ENCODE peak calls at places on chromosomes 2 and 18, in six cellular contexts. M is SK-N-SH, Q is HepG2, D is NT2/D1, S is K562, I is HCT116. X is an unnamed sample.

GRCh38 chr2:224381913-224382647 is 19.8 kb downstream of the FAM124B start:
- DNase-seq in M (no peak), Q (no peak), D (no peak), S (no peak), I (no peak), X (no peak)

GRCh38 chr2:11421863-11422490 is 44.0 kb downstream of the E2F6 start:
- DNase-seq in M (no peak), Q (peak), D (no peak), S (no peak), I (no peak), X (no peak)

GRCh38 chr2:111119004-111119846 is 1.5 kb upstream of the BCL2L11 start:
- DNase-seq in M (no peak), Q (no peak), D (no peak), S (no peak), I (no peak), X (no peak)

GRCh38 chr2:224894356-224894755 is 147.9 kb downstream of the DOCK10 start:
- DNase-seq in M (no peak), Q (no peak), D (no peak), S (no peak), I (no peak), X (no peak)

GRCh38 chr2:23579674-23580073 is 194.7 kb downstream of the KLHL29 start:
- DNase-seq in M (no peak), Q (no peak), D (no peak), S (no peak), I (no peak), X (no peak)

GRCh38 chr18:62165583-62165982 is 21.3 kb downstream of the PIGN start:
- DNase-seq in M (no peak), Q (no peak), D (no peak), S (no peak), I (no peak), X (no peak)

GRCh38 chr2:166609183-166609959 is 115.3 kb upstream of the SCN7A start:
- DNase-seq in M (no peak), Q (peak), D (peak), S (no peak), I (no peak), X (no peak)

GRCh38 chr2:162840598-162841246 is 2.2 kb upstream of the KCNH7 start:
- DNase-seq in M (no peak), Q (peak), D (peak), S (peak), I (peak), X (peak)

GRCh38 chr2:142834003-142834402 is 43.5 kb upstream of the KYNU start:
- DNase-seq in M (no peak), Q (no peak), D (no peak), S (no peak), I (no peak), X (no peak)

GRCh38 chr2:10043906-10044601 is 704 bp downstream of the KLF11 start:
- DNase-seq in M (peak), Q (peak), D (peak), S (peak), I (peak), X (no peak)

GRCh38 chr18:50138181-50139064 is 56.5 kb downstream of the MYO5B start:
- DNase-seq in M (no peak), Q (no peak), D (no peak), S (no peak), I (no peak), X (no peak)

GRCh38 chr18:5295231-5295920 is at the start of gene ZBTB14:
- DNase-seq in M (peak), Q (peak), D (peak), S (peak), I (no peak), X (peak)

GRCh38 chr2:196277002-196277401 is 105.6 kb upstream of the STK17B start:
- DNase-seq in M (no peak), Q (no peak), D (no peak), S (peak), I (no peak), X (no peak)

GRCh38 chr18:48905541-48905940 is 45.2 kb downstream of the SMAD7 start:
- DNase-seq in M (no peak), Q (no peak), D (no peak), S (no peak), I (no peak), X (no peak)

GRCh38 chr2:112811841-112812306 is 24.7 kb downstream of the IL1B start:
- DNase-seq in M (no peak), Q (peak), D (no peak), S (no peak), I (no peak), X (no peak)

GRCh38 chr18:52451252-52451651 is 111.3 kb downstream of the DCC start:
- DNase-seq in M (no peak), Q (no peak), D (no peak), S (no peak), I (no peak), X (no peak)

GRCh38 chr18:3824101-3824500 is 374.1 kb downstream of the TGIF1 start:
- DNase-seq in M (no peak), Q (no peak), D (no peak), S (no peak), I (no peak), X (no peak)

GRCh38 chr2:188385857-188386256 is 94.2 kb downstream of the GULP1 start:
- DNase-seq in M (no peak), Q (no peak), D (no peak), S (no peak), I (no peak), X (no peak)

GRCh38 chr2:225002039-225002655 is 40.1 kb downstream of the DOCK10 start:
- DNase-seq in M (peak), Q (peak), D (peak), S (peak), I (peak), X (no peak)

GRCh38 chr2:27723372-27724144 is 48.0 kb upstream of the MRPL33 start:
- DNase-seq in M (peak), Q (peak), D (peak), S (peak), I (peak), X (peak)

GRCh38 chr2:166560022-166560421 is 66.0 kb upstream of the SCN7A start:
- DNase-seq in M (no peak), Q (no peak), D (no peak), S (no peak), I (no peak), X (no peak)

GRCh38 chr2:129779783-129780182 is 199.7 kb upstream of the RAB6C start:
- DNase-seq in M (no peak), Q (no peak), D (no peak), S (no peak), I (no peak), X (no peak)

GRCh38 chr2:68318686-68319396 is 908 bp downstream of the CNRIP1 start:
- DNase-seq in M (peak), Q (no peak), D (no peak), S (no peak), I (no peak), X (no peak)

GRCh38 chr2:119117891-119118882 is 40.4 kb downstream of the C1QL2 start:
- DNase-seq in M (no peak), Q (no peak), D (no peak), S (no peak), I (no peak), X (peak)

GRCh38 chr18:59885579-59886163 is 14.1 kb upstream of the PMAIP1 start:
- DNase-seq in M (no peak), Q (no peak), D (no peak), S (no peak), I (no peak), X (no peak)

GRCh38 chr18:78021196-78021595 is 771.5 kb downstream of the GALR1 start:
- DNase-seq in M (no peak), Q (no peak), D (no peak), S (no peak), I (no peak), X (no peak)

GRCh38 chr2:20093263-20094141 is 42.1 kb upstream of the LAPTM4A start:
- DNase-seq in M (peak), Q (peak), D (peak), S (no peak), I (peak), X (peak)

GRCh38 chr2:6264198-6264597 is 572.0 kb downstream of the SOX11 start:
- DNase-seq in M (no peak), Q (no peak), D (no peak), S (no peak), I (no peak), X (no peak)

GRCh38 chr2:195425328-195425727 is 231.7 kb upstream of the SLC39A10 start:
- DNase-seq in M (no peak), Q (no peak), D (no peak), S (no peak), I (no peak), X (no peak)

DNA sequence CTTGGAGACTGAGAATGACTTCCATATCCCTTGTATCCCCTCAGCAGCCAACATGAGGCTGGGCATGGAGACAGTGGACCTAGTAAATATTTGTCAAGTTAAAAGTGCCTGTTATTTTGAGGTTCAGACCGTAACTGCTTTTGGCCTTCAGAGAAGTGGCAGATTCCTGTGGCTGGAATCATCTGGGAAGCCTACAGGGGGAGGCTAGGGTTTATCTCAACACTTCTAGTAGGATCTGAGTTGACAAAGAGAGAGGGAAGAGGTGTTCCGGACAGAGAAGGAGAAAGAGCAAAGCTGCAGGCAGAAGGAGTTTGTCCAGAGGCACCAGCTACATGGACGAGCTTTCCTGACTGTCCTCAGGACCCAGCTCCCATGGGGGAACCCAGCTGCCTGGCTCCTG is 27.0 kb downstream of the SLC14A2 start:
- DNase-seq in M (no peak), Q (no peak), D (no peak), S (no peak), I (no peak), X (no peak)
- TF ChIP-seq YY1 in M (no peak), Q (no peak), D (no peak), S (no peak), I (no peak), X (no peak)

DNA sequence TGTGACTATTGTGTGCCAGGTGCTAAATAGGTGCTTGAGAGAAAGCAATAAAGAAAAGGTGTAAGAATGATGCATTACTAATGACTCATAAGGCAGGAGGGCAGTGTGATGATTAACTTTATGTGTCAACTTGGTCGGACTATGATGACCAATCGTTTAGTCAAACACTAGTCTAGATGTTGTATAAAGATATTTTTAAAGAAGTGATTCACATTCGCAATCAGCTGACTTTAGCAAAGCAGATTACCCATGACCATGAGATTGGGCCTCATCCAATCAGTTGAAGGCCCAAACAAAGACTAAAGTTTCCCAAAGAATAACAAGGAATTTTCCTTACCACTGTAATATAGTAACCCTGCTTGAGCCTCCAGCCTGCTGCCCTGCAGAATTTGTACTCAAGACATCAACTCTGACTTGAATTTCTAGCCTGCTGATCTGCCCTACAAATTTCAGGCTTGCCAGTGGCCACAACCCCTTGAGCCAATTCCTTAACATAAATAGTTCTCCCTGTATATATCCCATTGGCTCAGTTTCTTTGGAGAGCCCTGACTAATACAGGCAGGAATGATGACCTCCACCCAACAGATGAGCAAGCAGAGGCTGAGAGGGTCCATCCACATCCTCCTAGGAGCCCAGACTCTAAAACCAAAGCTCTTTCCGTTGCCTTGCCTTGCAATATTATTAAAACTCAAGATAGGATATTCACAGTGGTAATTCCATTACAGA is 132.6 kb downstream of the ACTR3 start:
- DNase-seq in M (no peak), Q (peak), D (no peak), S (no peak), I (peak), X (no peak)
- TF ChIP-seq YY1 in M (no peak), Q (no peak), D (no peak), S (no peak), I (no peak), X (no peak)

DNA sequence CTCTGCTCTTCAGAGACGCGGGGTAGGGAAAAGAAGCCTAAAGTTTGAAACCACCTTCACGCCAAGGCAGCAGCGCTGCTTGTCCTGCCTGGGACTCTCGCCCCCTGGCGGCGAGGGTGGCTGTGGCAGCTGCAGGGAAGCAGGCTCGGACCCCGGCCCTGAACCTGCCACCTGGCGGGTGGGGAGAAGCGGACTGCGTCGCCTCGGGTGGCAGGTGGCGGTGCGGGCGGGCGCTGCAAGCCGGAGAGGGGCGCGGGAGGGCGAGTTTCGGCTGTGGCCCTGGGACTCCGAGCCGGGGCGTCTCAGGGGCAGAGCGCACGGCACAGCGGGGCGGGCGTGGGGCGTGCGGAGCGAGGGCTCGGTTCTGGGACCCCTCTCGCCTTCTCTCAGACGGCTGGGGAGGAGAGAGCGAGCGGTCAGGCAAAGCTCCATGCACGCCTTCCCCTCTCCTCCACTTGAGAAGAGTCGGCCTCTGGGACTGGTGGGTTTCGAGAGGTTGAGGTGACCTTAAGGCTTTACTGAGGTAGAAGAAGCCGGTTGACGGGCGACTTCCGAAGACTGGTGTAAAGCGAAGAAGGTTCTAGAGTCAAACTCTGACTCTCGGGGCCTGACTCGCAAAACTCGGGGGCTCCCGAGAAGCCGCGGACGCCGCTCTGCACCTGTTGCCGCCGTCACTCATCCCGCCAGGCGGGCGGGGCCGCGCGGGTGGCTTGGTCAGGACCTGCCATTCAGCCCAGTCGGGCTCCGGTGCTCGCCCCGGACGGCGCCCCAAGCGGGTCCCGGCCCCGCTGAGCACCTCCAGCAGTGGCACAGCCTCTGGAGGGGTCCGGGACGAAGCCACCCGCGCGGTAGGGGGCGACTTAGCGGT is 1.1 kb upstream of the BOLL start:
- DNase-seq in M (peak), Q (no peak), D (peak), S (no peak), I (no peak), X (peak)
- TF ChIP-seq YY1 in M (no peak), Q (no peak), D (no peak), S (no peak), I (no peak), X (peak)

GRCh38 chr2:57880967-57881366 is 165.6 kb upstream of the VRK2 start:
- DNase-seq in M (no peak), Q (no peak), D (no peak), S (no peak), I (no peak), X (no peak)

GRCh38 chr2:57877811-57878572 is 168.6 kb upstream of the VRK2 start:
- DNase-seq in M (no peak), Q (no peak), D (no peak), S (no peak), I (no peak), X (no peak)

GRCh38 chr2:57878573-57878910 is 168.1 kb upstream of the VRK2 start:
- DNase-seq in M (no peak), Q (no peak), D (no peak), S (no peak), I (no peak), X (no peak)

GRCh38 chr2:57881998-57882884 is 164.4 kb upstream of the VRK2 start:
- DNase-seq in M (no peak), Q (peak), D (no peak), S (no peak), I (peak), X (no peak)

GRCh38 chr2:57880446-57880845 is 166.2 kb upstream of the VRK2 start:
- DNase-seq in M (no peak), Q (no peak), D (no peak), S (no peak), I (no peak), X (no peak)
- TF ChIP-seq YY1 in M (no peak), Q (no peak), D (no peak), S (no peak), I (no peak), X (no peak)

GRCh38 chr2:53819627-53820026 is 32.8 kb downstream of the ERLEC1 start:
- DNase-seq in M (no peak), Q (no peak), D (no peak), S (no peak), I (no peak), X (no peak)

GRCh38 chr2:53818854-53819435 is 32.1 kb downstream of the ERLEC1 start:
- DNase-seq in M (no peak), Q (no peak), D (no peak), S (no peak), I (no peak), X (no peak)

GRCh38 chr2:53821810-53822209 is 35.0 kb downstream of the ERLEC1 start:
- DNase-seq in M (no peak), Q (no peak), D (no peak), S (no peak), I (no peak), X (no peak)

GRCh38 chr2:53820711-53821110 is 33.9 kb downstream of the ERLEC1 start:
- DNase-seq in M (no peak), Q (no peak), D (no peak), S (no peak), I (no peak), X (no peak)

DNA sequence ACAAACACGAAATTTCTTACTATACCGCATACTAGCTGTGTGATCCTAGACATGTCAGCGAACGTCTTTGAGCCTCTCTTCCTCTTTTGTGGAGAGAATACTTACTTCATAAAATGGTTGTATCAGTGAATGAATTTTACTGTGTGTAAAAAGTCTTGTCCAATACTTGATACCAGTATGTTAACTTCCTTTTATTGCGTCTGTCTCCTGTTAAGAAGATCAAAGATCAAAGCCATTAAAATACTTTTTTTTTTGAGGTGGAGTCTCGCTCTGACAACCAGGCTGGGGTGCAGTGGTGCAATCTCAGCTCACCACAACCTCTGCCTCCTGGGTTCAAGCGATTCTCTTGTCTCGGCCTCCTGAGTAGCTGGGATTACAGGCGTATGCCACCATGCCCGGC is 33.2 kb downstream of the ERLEC1 start:
- DNase-seq in M (no peak), Q (no peak), D (no peak), S (no peak), I (no peak), X (no peak)
- TF ChIP-seq YY1 in M (no peak), Q (no peak), D (no peak), S (no peak), I (no peak), X (no peak)

GRCh38 chr2:202355993-202356505 is 20.1 kb upstream of the BMPR2 start:
- DNase-seq in M (no peak), Q (no peak), D (no peak), S (no peak), I (no peak), X (no peak)

GRCh38 chr2:202360646-202361045 is 15.5 kb upstream of the BMPR2 start:
- DNase-seq in M (no peak), Q (no peak), D (no peak), S (no peak), I (no peak), X (no peak)

GRCh38 chr2:202361133-202361532 is 15.0 kb upstream of the BMPR2 start:
- DNase-seq in M (no peak), Q (no peak), D (no peak), S (no peak), I (no peak), X (no peak)
- TF ChIP-seq YY1 in M (no peak), Q (no peak), D (no peak), S (no peak), I (no peak), X (no peak)

GRCh38 chr2:200698217-200698616 is 112.4 kb downstream of the AOX1 start:
- DNase-seq in M (no peak), Q (no peak), D (no peak), S (no peak), I (no peak), X (no peak)
- TF ChIP-seq YY1 in M (no peak), Q (no peak), D (no peak), S (no peak), I (no peak), X (no peak)

GRCh38 chr2:117027646-117028045 is 786.8 kb upstream of the DDX18 start:
- DNase-seq in M (no peak), Q (no peak), D (no peak), S (no peak), I (no peak), X (no peak)
- TF ChIP-seq YY1 in M (no peak), Q (no peak), D (no peak), S (no peak), I (no peak), X (no peak)

GRCh38 chr2:234496835-234497591 is at the start of gene ARL4C:
- DNase-seq in M (peak), Q (peak), D (peak), S (peak), I (no peak), X (peak)
- TF ChIP-seq YY1 in M (no peak), Q (no peak), D (no peak), S (no peak), I (no peak), X (no peak)

GRCh38 chr2:161379740-161380139 is 36.4 kb upstream of the TBR1 start:
- DNase-seq in M (no peak), Q (no peak), D (no peak), S (no peak), I (no peak), X (no peak)
- TF ChIP-seq YY1 in M (no peak), Q (no peak), D (no peak), S (no peak), I (no peak), X (no peak)

X was measured in H1.